ENCODE peak calls at places on chromosomes 7 and 10, in ten cellular contexts. P, K, F, X, U, V, T, H, O and B are unnamed samples.

GRCh38 chr7:149067869-149068268 is 22.6 kb downstream of the ZNF786 start:
- DNase-seq in X (no peak), P (no peak), K (no peak), F (peak; percentile 36), V (no peak), H (no peak), O (no peak), T (no peak), U (no peak), B (no peak)

GRCh38 chr10:11479307-11479706 is 132.1 kb downstream of the USP6NL start:
- DNase-seq in U (no peak), K (no peak), X (peak; percentile 25), P (no peak), O (no peak), F (no peak), H (no peak), V (no peak), T (no peak), B (no peak)

GRCh38 chr7:22612776-22613175 is 112.8 kb upstream of the STEAP1B start:
- DNase-seq in T (no peak), F (no peak), U (no peak), O (no peak), X (no peak), K (no peak), V (no peak), H (no peak), P (no peak), B (no peak)

GRCh38 chr7:15977663-15978062 is 291.2 kb upstream of the MEOX2 start:
- DNase-seq in F (peak; percentile 11), V (no peak), P (no peak), O (no peak), U (no peak), H (no peak), T (peak; percentile 59), X (no peak), K (peak; percentile 53), B (no peak)

GRCh38 chr10:63262674-63263073 is 129.5 kb downstream of the NRBF2 start:
- DNase-seq in X (no peak), H (no peak), T (no peak), K (no peak), O (no peak), P (no peak), U (no peak), V (no peak), F (no peak), B (no peak)

GRCh38 chr7:30548762-30549344 is 44.2 kb upstream of the GGCT start:
- DNase-seq in T (peak; percentile 80), P (no peak), K (peak; percentile 86), F (peak; percentile 83), V (no peak), X (no peak), H (no peak), U (peak; percentile 78), O (peak; percentile 71), B (peak; percentile 43)

GRCh38 chr10:83961620-83962019 is 177.7 kb upstream of the GHITM start:
- DNase-seq in K (no peak), F (no peak), U (no peak), T (no peak), V (no peak), H (no peak), P (no peak), O (no peak), X (no peak), B (peak; percentile 11)

GRCh38 chr10:129831150-129831549 is 132.9 kb downstream of the EBF3 start:
- DNase-seq in H (no peak), F (no peak), X (no peak), O (no peak), V (no peak), K (no peak), T (no peak), U (no peak), P (peak; percentile 37), B (no peak)

GRCh38 chr10:49527850-49528249 is 11.1 kb downstream of the ERCC6 start:
- DNase-seq in O (no peak), F (no peak), K (no peak), V (no peak), X (no peak), P (no peak), U (no peak), T (no peak), H (no peak), B (no peak)

GRCh38 chr7:151172273-151173141 is 5.0 kb upstream of the GBX1 start:
- DNase-seq in F (peak; percentile 61), H (peak; percentile 90), P (peak; percentile 97), O (peak; percentile 90), K (peak; percentile 73), U (peak; percentile 86), X (peak; percentile 70), V (peak; percentile 88), T (peak; percentile 58), B (no peak)
- TF ChIP-seq CTCF in F (peak; percentile 96), H (peak; percentile 100), P (peak; percentile 100), O (peak; percentile 100), K (peak; percentile 99), U (peak; percentile 100), X (peak; percentile 100), V (peak; percentile 100), T (peak; percentile 100), B (peak; percentile 100)

DNA sequence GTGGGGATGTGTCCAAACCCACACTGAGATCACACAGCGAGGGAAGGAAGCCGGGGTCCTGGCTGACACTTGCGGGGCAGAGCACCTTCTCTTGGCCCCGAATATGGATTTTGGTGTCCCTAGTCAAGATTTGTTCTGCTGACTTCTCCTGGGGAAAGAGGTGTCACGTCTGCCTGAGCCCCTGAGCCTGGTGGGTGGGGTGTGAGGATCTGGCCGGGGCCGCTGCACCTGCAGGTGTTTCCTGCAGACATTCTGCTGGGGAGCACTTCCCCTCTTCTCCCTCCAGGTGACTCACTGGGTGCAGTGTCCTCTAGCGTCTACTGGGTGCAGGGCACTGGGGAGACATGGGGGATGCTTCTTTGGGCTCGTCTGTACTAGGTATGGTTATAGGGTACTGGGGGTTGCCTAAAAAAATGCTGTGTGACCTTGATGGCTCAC is 99.2 kb downstream of the GRK5 start:
- DNase-seq in T (no peak), H (peak; percentile 39), V (no peak), X (peak; percentile 87), O (no peak), U (no peak), F (peak; percentile 54), P (no peak), K (no peak), B (no peak)
- H3K4me3 ChIP-seq in T (no peak overlapping the region), H (no peak overlapping the region), V (no peak overlapping the region), X (peak overlapping the region; percentile 57), O (no peak overlapping the region), U (no peak overlapping the region), F (no peak overlapping the region), P (no peak overlapping the region), K (no peak overlapping the region), B (no peak overlapping the region)

DNA sequence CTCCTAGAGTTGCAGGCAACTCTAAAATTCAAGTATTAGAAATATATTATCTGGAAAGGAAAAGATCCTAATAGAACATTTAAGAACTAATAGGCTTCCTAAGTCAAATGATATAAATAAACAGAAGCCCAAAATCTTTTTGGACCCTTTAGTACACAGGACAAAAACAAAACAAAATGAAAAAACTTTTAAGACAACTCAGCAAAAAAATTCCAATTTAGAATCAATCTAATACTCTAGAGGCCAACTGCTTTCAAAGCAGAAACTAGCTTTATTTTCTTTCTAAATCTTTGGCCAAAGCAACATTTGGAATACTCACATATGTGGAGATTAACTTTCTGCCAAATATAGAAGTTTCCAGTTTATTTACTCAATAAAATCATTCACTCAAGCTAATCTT is 65.2 kb downstream of the CALCR start:
- DNase-seq in F (no peak), V (no peak), H (no peak), X (no peak), O (no peak), K (no peak), U (no peak), P (no peak), T (no peak), B (no peak)
- TF ChIP-seq CTCF in F (no peak), V (no peak), H (no peak), X (no peak), O (no peak), K (no peak), U (no peak), P (no peak), T (no peak), B (no peak)

DNA sequence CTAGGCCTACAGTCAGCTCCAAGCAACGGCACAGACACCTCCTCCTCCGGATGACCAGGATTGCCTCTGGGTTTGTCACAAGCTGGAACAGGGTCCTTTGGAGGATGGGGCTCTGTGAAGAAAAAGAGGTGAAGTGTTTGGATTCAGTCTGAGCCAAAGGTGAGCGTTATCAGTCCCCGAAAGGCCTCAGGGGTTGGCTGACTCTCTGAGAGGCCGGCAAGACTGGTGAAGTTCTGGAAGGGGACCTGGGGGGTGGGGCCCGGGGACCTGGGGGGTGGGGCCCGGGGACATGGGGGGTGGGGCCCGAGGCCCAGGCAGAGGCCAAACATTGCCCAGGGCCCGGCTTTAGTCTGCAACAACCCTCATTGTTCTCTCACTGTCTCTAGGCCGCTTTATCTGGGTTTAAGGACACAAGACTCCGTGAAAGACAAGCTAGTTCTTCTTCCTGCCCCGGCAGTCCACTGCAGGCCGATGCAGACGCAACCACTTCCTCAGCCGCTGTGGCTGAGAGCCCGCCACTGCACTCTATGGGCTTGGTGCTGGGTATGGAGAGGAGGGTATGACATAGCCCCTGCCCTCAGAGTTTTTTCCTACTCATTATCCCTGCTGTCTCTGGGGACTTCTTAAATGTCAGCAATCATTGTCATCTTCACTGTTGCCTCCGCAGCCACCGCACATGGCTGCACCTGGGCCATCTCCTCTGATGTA is 27.4 kb upstream of the PSAP start:
- DNase-seq in X (no peak), O (no peak), F (no peak), T (no peak), V (no peak), U (no peak), P (peak; percentile 86), H (no peak), K (no peak), B (no peak)
- H3K4me3 ChIP-seq in X (no peak overlapping the region), O (no peak overlapping the region), F (no peak overlapping the region), T (no peak overlapping the region), V (no peak overlapping the region), U (no peak overlapping the region), P (no peak overlapping the region), H (no peak overlapping the region), K (no peak overlapping the region), B (no peak overlapping the region)

DNA sequence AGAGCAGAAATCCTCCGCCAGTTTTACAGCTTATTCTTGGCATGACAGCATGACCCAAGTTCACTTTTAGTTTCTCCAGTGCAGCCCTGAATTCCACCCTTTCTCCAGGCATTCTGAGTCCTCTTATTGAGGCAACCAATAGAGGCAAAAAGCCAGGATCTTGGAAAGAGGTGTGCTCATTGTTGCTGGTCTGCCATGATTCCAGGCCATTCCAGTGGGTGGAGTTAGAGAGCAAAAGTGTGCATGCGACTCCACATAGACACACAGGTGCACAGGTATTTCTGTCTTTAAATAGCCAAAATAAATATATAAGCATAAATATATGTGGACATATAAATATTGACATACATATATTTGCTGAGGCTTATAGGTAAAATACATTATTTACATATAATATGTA is 224.7 kb upstream of the ADARB2 start:
- DNase-seq in K (no peak), F (no peak), V (no peak), O (no peak), T (no peak), P (no peak), U (no peak), X (no peak), H (no peak), B (peak; percentile 4)
- TF ChIP-seq CTCF in K (no peak), F (peak; percentile 6), V (no peak), O (no peak), T (no peak), P (no peak), U (no peak), X (no peak), H (no peak), B (peak; percentile 53)